ENCODE peak calls at places on chromosomes 4 and X, in nine cellular contexts. P is sigmoid colon, Z is vagina, C is GM12878, W is stomach, H is suprapubic skin, G is HCT116, A is upper lobe of left lung, U is breast epithelium. R is an unnamed sample. For H3K4me1, the result is how much of the 10 kb centered on the place peaks cover.

GRCh38 chr4:26611879-26612278 is 28.0 kb downstream of the TBC1D19 start:
- DNase-seq in P (no peak), Z (no peak), C (no peak), W (no peak), H (no peak), G (no peak), A (no peak), U (no peak), R (no peak)

GRCh38 chrX:42976729-42977366 is 198.9 kb upstream of the PPP1R2C start:
- DNase-seq in P (no peak), Z (no peak), C (no peak), W (peak), H (no peak), G (no peak), A (no peak), U (no peak), R (no peak)

GRCh38 chr4:115376866-115377265 is 263.4 kb upstream of the NDST4 start:
- DNase-seq in P (no peak), Z (no peak), C (no peak), W (no peak), H (no peak), G (no peak), A (no peak), U (no peak), R (no peak)

GRCh38 chrX:148609766-148610698 is 109.6 kb downstream of the AFF2 start:
- DNase-seq in P (no peak), Z (no peak), C (peak), W (no peak), H (no peak), G (no peak), A (peak), U (no peak), R (no peak)

GRCh38 chr4:140094701-140095420 is 59.1 kb downstream of the MAML3 start:
- DNase-seq in P (peak), Z (no peak), C (no peak), W (peak), H (peak), G (no peak), A (peak), U (peak), R (peak)

GRCh38 chr4:35548921-35549320 is 695.4 kb downstream of the ARAP2 start:
- DNase-seq in P (no peak), Z (no peak), C (no peak), W (no peak), H (no peak), G (no peak), A (no peak), U (no peak), R (no peak)

GRCh38 chrX:45747905-45748304 is 547.2 kb upstream of the DIPK2B start:
- DNase-seq in P (no peak), Z (no peak), C (no peak), W (no peak), H (no peak), G (no peak), A (no peak), U (no peak), R (no peak)

GRCh38 chr4:113248320-113248719 is 198.9 kb downstream of the ANK2 start:
- DNase-seq in P (no peak), Z (no peak), C (no peak), W (no peak), H (no peak), G (peak), A (no peak), U (no peak), R (no peak)

GRCh38 chr4:8819421-8820177 is 52.0 kb downstream of the HMX1 start:
- DNase-seq in P (peak), Z (peak), C (no peak), W (peak), H (no peak), G (no peak), A (no peak), U (no peak), R (peak)

GRCh38 chr4:8117278-8117682 is 41.3 kb downstream of the ABLIM2 start:
- DNase-seq in P (no peak), Z (no peak), C (peak), W (peak), H (no peak), G (peak), A (no peak), U (no peak), R (peak)

GRCh38 chr4:10079951-10080873 is 36.4 kb downstream of the WDR1 start:
- DNase-seq in P (peak), Z (no peak), C (no peak), W (peak), H (peak), G (no peak), A (peak), U (no peak), R (no peak)

GRCh38 chrX:38768079-38768478 is 33.2 kb upstream of the MID1IP1 start:
- DNase-seq in P (no peak), Z (no peak), C (no peak), W (no peak), H (no peak), G (no peak), A (no peak), U (no peak), R (no peak)

GRCh38 chr4:106056914-106057313 is 161.6 kb downstream of the NPNT start:
- DNase-seq in P (no peak), Z (no peak), C (no peak), W (no peak), H (no peak), G (no peak), A (no peak), U (no peak), R (no peak)

GRCh38 chr4:86004030-86004429 is 355.8 kb downstream of the MAPK10 start:
- DNase-seq in P (no peak), Z (no peak), C (no peak), W (no peak), H (no peak), G (no peak), A (no peak), U (no peak), R (no peak)

GRCh38 chr4:123443401-123444297 is 47.1 kb downstream of the SPRY1 start:
- DNase-seq in P (no peak), Z (no peak), C (peak), W (no peak), H (no peak), G (no peak), A (peak), U (no peak), R (peak)

GRCh38 chrX:119391279-119391678 is 7.9 kb upstream of the SLC25A43 start:
- DNase-seq in P (no peak), Z (no peak), C (no peak), W (peak), H (no peak), G (peak), A (no peak), U (no peak), R (peak)

GRCh38 chr4:180664766-180665368 is 1578.3 kb upstream of the TENM3 start:
- DNase-seq in P (peak), Z (no peak), C (peak), W (peak), H (peak), G (peak), A (peak), U (peak), R (peak)

GRCh38 chr4:11623726-11624037 is 195.0 kb upstream of the HS3ST1 start:
- DNase-seq in P (no peak), Z (no peak), C (no peak), W (peak), H (no peak), G (no peak), A (peak), U (peak), R (peak)

GRCh38 chr4:124526321-124526720 is 186.2 kb downstream of the ANKRD50 start:
- DNase-seq in P (no peak), Z (no peak), C (no peak), W (no peak), H (no peak), G (no peak), A (no peak), U (no peak), R (no peak)

GRCh38 chrX:112785323-112785722 is 55.3 kb downstream of the AMOT start:
- DNase-seq in P (no peak), Z (no peak), C (no peak), W (no peak), H (no peak), G (no peak), A (no peak), U (no peak), R (no peak)

DNA sequence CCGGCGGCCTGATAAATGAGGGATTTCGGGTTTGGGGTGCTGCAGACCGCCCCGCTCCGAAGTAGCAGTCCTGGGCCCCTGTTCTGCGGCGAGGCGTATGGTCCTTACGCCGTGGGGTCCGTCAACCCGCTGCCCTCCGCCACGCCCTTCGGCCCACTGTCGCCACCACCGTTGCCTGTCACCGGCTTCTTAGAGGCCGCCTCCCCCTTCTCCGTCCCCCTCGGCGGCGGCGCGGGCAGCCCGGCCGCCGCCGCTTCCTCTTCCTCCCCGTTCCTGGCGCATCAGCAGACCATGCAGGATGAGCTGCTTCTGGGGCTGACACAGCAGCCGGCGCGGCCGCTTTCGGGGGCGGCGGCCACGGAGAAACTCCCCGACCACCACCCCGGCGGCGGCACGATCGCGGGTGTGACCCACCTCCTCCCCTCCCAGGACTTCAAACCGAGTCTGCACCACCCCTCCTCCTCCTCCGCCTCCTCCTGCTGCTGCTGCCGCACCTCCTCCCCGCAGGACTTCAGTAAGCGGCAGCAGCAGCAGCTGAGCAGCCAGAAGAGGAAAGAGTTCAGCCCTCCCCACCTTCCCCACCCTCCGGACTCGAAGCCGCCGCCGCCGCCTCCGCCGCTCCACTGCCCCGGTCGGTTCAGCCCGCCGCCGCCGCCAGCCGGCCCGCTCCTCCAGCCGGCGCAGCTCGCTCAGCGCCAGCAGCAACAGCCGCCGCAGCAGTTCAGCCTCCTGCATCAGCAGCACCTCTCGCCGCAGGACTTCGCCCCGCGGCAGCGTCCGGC is 569 bp downstream of the CPEB2 start:
- DNase-seq in P (peak), Z (peak), C (peak), W (peak), H (peak), G (no peak), A (peak), U (peak), R (peak)
- TF ChIP-seq POLR2A in P (peak), Z (no peak), C (peak), W (peak), H (no peak), G (no peak), A (peak), U (no peak), R (peak)

DNA sequence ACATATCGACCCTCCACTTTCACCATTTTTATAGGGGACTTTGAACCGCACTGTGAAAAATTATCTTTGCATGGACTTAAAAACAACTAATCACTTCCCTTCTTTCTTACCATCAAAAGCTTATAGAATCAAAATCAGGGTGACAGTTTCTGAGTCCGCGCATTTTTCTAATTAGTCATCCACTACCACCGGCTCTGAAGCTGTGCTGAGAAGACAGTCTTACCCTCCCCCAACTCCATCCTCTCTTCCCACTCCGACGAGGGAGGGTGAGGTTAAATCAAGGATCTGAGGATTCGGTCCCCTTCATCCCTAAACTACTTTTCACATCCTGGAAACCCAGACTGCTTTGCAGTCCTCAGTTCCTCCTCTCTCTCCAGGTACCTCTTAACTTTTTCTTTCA is 4.2 kb downstream of the DCTD start:
- DNase-seq in P (no peak), Z (no peak), C (no peak), W (no peak), H (no peak), G (no peak), A (no peak), U (no peak), R (no peak)
- TF ChIP-seq POLR2AphosphoS5 in P (no peak), Z (no peak), C (no peak), W (no peak), H (no peak), G (no peak), A (no peak), U (no peak), R (no peak)

GRCh38 chr4:158781963-158782362 is 13.1 kb downstream of the FNIP2 start:
- DNase-seq in P (no peak), Z (no peak), C (no peak), W (no peak), H (no peak), G (no peak), A (no peak), U (no peak), R (no peak)
- H3K4me1 ChIP-seq in P (under half), Z (half or more), C (under half), W (under half), H (under half), G (under half), A (half or more), U (under half), R (half or more)

GRCh38 chrX:107714196-107714811 is 61.3 kb downstream of the TSC22D3 start:
- DNase-seq in P (no peak), Z (no peak), C (no peak), W (no peak), H (peak), G (no peak), A (no peak), U (no peak), R (peak)

GRCh38 chrX:107716816-107717700 is 58.5 kb downstream of the TSC22D3 start:
- DNase-seq in P (peak), Z (peak), C (peak), W (peak), H (peak), G (peak), A (peak), U (peak), R (peak)

GRCh38 chrX:107713205-107714195 is 62.1 kb downstream of the TSC22D3 start:
- DNase-seq in P (peak), Z (no peak), C (no peak), W (no peak), H (peak), G (no peak), A (no peak), U (no peak), R (peak)

GRCh38 chrX:107716045-107716684 is 59.4 kb downstream of the TSC22D3 start:
- DNase-seq in P (no peak), Z (peak), C (no peak), W (no peak), H (peak), G (no peak), A (no peak), U (no peak), R (peak)

GRCh38 chrX:107715331-107716044 is 60.1 kb downstream of the TSC22D3 start:
- DNase-seq in P (no peak), Z (no peak), C (no peak), W (no peak), H (peak), G (no peak), A (no peak), U (no peak), R (peak)
- TF ChIP-seq POLR2A in P (no peak), Z (no peak), C (peak), W (no peak), H (no peak), G (no peak), A (no peak), U (no peak), R (peak)